ENCODE peak calls at places on chromosomes 13 and 19, in six cellular contexts. X is astrocyte of the spinal cord, T is tibial nerve, U is iPS-NIHi11, H is adrenal gland, F is GM06990. E is an unnamed sample.

GRCh38 chr13:27980280-27980998 is 8.1 kb downstream of the URAD start:
- DNase-seq in X (no peak), H (no peak), F (no peak), T (no peak), U (no peak), E (no peak)

GRCh38 chr19:2755448-2755705 is 15.6 kb upstream of the SLC39A3 start:
- DNase-seq in T (no peak), F (no peak), H (no peak), U (no peak), X (no peak), E (no peak)

GRCh38 chr19:19745496-19746285 is 12.8 kb upstream of the ZNF14 start:
- DNase-seq in X (no peak), U (peak), T (no peak), F (no peak), H (no peak), E (no peak)

GRCh38 chr19:23698711-23699520 is 11.9 kb upstream of the ZNF675 start:
- DNase-seq in H (no peak), U (peak), X (no peak), T (no peak), F (no peak), E (peak)

GRCh38 chr13:78317030-78317429 is 286.3 kb downstream of the POU4F1 start:
- DNase-seq in U (peak), T (no peak), F (no peak), X (no peak), H (no peak), E (no peak)

GRCh38 chr13:39254606-39255005 is 216.3 kb downstream of the NHLRC3 start:
- DNase-seq in X (no peak), F (no peak), U (no peak), T (no peak), H (no peak), E (no peak)

GRCh38 chr19:15539638-15540037 is 31.3 kb downstream of the CYP4F22 start:
- DNase-seq in X (no peak), H (no peak), F (no peak), U (no peak), T (no peak), E (no peak)

GRCh38 chr13:75366380-75367280 is 115.3 kb downstream of the TBC1D4 start:
- DNase-seq in H (no peak), T (no peak), U (no peak), F (no peak), X (no peak), E (no peak)

GRCh38 chr13:72504026-72504925 is 223.2 kb downstream of the MZT1 start:
- DNase-seq in T (no peak), F (no peak), H (no peak), U (no peak), X (peak), E (no peak)

GRCh38 chr13:109654341-109655205 is 131.8 kb downstream of the IRS2 start:
- DNase-seq in X (no peak), F (no peak), T (peak), U (no peak), H (no peak), E (no peak)

GRCh38 chr19:24062222-24062621 is 24.8 kb upstream of the ZNF254 start:
- DNase-seq in F (peak), T (no peak), X (no peak), U (no peak), H (no peak), E (no peak)

GRCh38 chr13:51585234-51585672 is 991 bp downstream of the WDFY2 start:
- DNase-seq in U (no peak), X (peak), T (peak), F (no peak), H (peak), E (no peak)

GRCh38 chr13:108227651-108228272 is 9.6 kb downstream of the ABHD13 start:
- DNase-seq in H (no peak), F (no peak), U (no peak), X (peak), T (peak), E (no peak)

GRCh38 chr19:18650468-18651001 is 13.7 kb downstream of the KLHL26 start:
- DNase-seq in X (peak), F (no peak), H (peak), U (peak), T (peak), E (no peak)

GRCh38 chr13:26502826-26503225 is 54.7 kb upstream of the WASF3 start:
- DNase-seq in U (no peak), X (peak), H (no peak), T (peak), F (no peak), E (no peak)

GRCh38 chr19:16581971-16582343 is 9.7 kb upstream of the SLC35E1 start:
- DNase-seq in X (no peak), H (peak), F (no peak), U (no peak), T (no peak), E (no peak)

GRCh38 chr13:100069278-100069677 is 19.6 kb upstream of the PCCA start:
- DNase-seq in T (no peak), F (no peak), H (no peak), X (no peak), U (no peak), E (no peak)

GRCh38 chr13:111402441-111402840 is 82.0 kb downstream of the TEX29 start:
- DNase-seq in T (no peak), F (no peak), U (no peak), H (no peak), X (no peak), E (no peak)

GRCh38 chr19:13181747-13182388 is 31.7 kb downstream of the IER2 start:
- DNase-seq in T (peak), U (peak), X (peak), H (peak), F (peak), E (peak)

GRCh38 chr13:25874907-25875306 is 176.9 kb downstream of the SHISA2 start:
- DNase-seq in F (no peak), U (no peak), H (no peak), T (no peak), X (no peak), E (no peak)

GRCh38 chr19:29668746-29669609 is 3.7 kb downstream of the PLEKHF1 start:
- DNase-seq in U (no peak), H (no peak), X (no peak), F (no peak), T (no peak), E (no peak)

GRCh38 chr13:98265669-98266551 is 88.8 kb upstream of the RNF113B start:
- DNase-seq in X (peak), F (no peak), H (peak), T (peak), U (no peak), E (no peak)

GRCh38 chr13:106132216-106132615 is 403.2 kb downstream of the EFNB2 start:
- DNase-seq in U (no peak), H (no peak), T (no peak), X (no peak), F (no peak), E (no peak)

GRCh38 chr19:38735257-38735686 is 9.0 kb downstream of the CAPN12 start:
- DNase-seq in H (peak), X (no peak), U (peak), T (no peak), F (peak), E (peak)

GRCh38 chr13:74683411-74683810 is 549.2 kb upstream of the KLF12 start:
- DNase-seq in F (no peak), T (no peak), H (no peak), X (no peak), U (no peak), E (no peak)

GRCh38 chr19:572891-573825 is 762 bp downstream of the BSG start:
- DNase-seq in U (no peak), X (peak), H (peak), T (no peak), F (peak), E (no peak)

GRCh38 chr19:1236566-1236965 is 1.2 kb downstream of the CBARP start:
- DNase-seq in F (no peak), U (no peak), T (no peak), X (no peak), H (no peak), E (no peak)

GRCh38 chr19:38433268-38433733 is at the start of gene RYR1:
- DNase-seq in H (peak), U (peak), X (no peak), T (peak), F (peak), E (no peak)

GRCh38 chr19:18020212-18021067 is 12.5 kb downstream of the ARRDC2 start:
- DNase-seq in U (peak), H (peak), X (peak), F (no peak), T (peak), E (no peak)

GRCh38 chr13:75319244-75319643 is 162.7 kb downstream of the TBC1D4 start:
- DNase-seq in T (peak), X (peak), H (no peak), U (no peak), F (no peak), E (no peak)

GRCh38 chr13:72696590-72696989 is 30.8 kb downstream of the MZT1 start:
- DNase-seq in T (no peak), X (peak), U (no peak), H (no peak), F (no peak), E (no peak)

GRCh38 chr13:20191902-20192469 is 752 bp downstream of the GJB2 start:
- DNase-seq in U (peak), T (no peak), X (peak), H (no peak), F (no peak), E (no peak)

GRCh38 chr13:28492527-28493367 is 2.2 kb downstream of the FLT1 start:
- DNase-seq in U (no peak), H (no peak), F (no peak), T (no peak), X (no peak), E (no peak)

GRCh38 chr19:38665950-38666661 is 18.7 kb downstream of the ACTN4 start:
- DNase-seq in H (peak), T (peak), X (no peak), F (no peak), U (peak), E (peak)

GRCh38 chr13:51260154-51260553 is 38.0 kb downstream of the FAM124A start:
- DNase-seq in U (no peak), F (no peak), T (no peak), H (no peak), X (no peak), E (no peak)

GRCh38 chr13:92807343-92807742 is 419.3 kb upstream of the GPC6 start:
- DNase-seq in H (no peak), X (peak), T (no peak), U (no peak), F (no peak), E (no peak)

GRCh38 chr13:107642841-107643240 is 572.5 kb downstream of the LIG4 start:
- DNase-seq in X (no peak), U (no peak), T (no peak), H (no peak), F (no peak), E (no peak)

GRCh38 chr19:18322318-18322758 is 538 bp downstream of the LSM4 start:
- DNase-seq in U (peak), F (no peak), T (no peak), H (peak), X (peak), E (no peak)

GRCh38 chr13:114096031-114096485 is 36.4 kb downstream of the RASA3 start:
- DNase-seq in U (no peak), T (no peak), X (no peak), H (peak), F (no peak), E (no peak)

E was measured in mesothelial cell of epicardium.